ENCODE peak calls at places on chromosome 4, in nine cellular contexts. T is epithelial cell of esophagus; F is OCI-LY7; Z is NCI-H1694 treated with DMSO at 0.1 percent for 48 hours; K is T-helper 17 cell; R is lower leg skin; P is LoVo; Y is activated naive CD4-positive, alpha-beta T cell; J is activated T-cell treated with anti-CD3 and anti-CD28 coated beads, Interleukin-2, amount 50 U/mL, for 48 hours. L is an unnamed sample.
A peak's percentile ranks its signal among the peaks of the same experiment; 100 is the strongest.

GRCh38 chr4:158410272-158410671 is 111.4 kb upstream of the RXFP1 start:
- DNase-seq in Y (no peak), P (no peak), Z (no peak), K (no peak), R (no peak), F (no peak), T (peak; percentile 56), J (no peak), L (no peak)

GRCh38 chr4:107654694-107655093 is 65.3 kb downstream of the PAPSS1 start:
- DNase-seq in R (no peak), J (no peak), Y (no peak), T (peak; percentile 45), Z (no peak), F (no peak), P (no peak), K (no peak), L (peak; percentile 13)

GRCh38 chr4:17309567-17310268 is 202.2 kb downstream of the QDPR start:
- DNase-seq in F (no peak), Y (no peak), T (no peak), P (no peak), R (no peak), J (no peak), K (no peak), Z (no peak), L (no peak)

GRCh38 chr4:75338352-75338880 is 175.8 kb downstream of the RCHY1 start:
- DNase-seq in T (no peak), J (no peak), Y (no peak), K (no peak), P (no peak), R (no peak), F (no peak), Z (no peak), L (no peak)

GRCh38 chr4:121140712-121141111 is 23.4 kb downstream of the TNIP3 start:
- DNase-seq in K (no peak), J (no peak), Y (no peak), F (no peak), T (peak; percentile 8), R (no peak), P (peak; percentile 29), Z (no peak), L (no peak)

GRCh38 chr4:102627831-102628523 is 126.8 kb downstream of the NFKB1 start:
- DNase-seq in Y (no peak), F (no peak), R (no peak), T (peak; percentile 93), Z (no peak), K (no peak), J (peak; percentile 68), P (peak; percentile 52), L (no peak)

GRCh38 chr4:15665738-15666365 is 10.7 kb upstream of the FBXL5 start:
- DNase-seq in Z (no peak), R (no peak), T (peak; percentile 97), J (no peak), Y (no peak), P (peak; percentile 88), K (no peak), F (no peak), L (no peak)

GRCh38 chr4:97558204-97558804 is 585.0 kb downstream of the STPG2 start:
- DNase-seq in R (no peak), J (no peak), K (no peak), F (no peak), T (no peak), Y (no peak), P (no peak), Z (no peak), L (no peak)

GRCh38 chr4:187436251-187436650 is 559.3 kb upstream of the ZFP42 start:
- DNase-seq in P (no peak), J (no peak), T (no peak), Y (no peak), Z (no peak), R (no peak), K (no peak), F (no peak), L (no peak)

GRCh38 chr4:165378763-165379631 is at the start of gene CPE:
- DNase-seq in Y (peak; percentile 13), P (peak; percentile 49), T (peak; percentile 79), R (peak; percentile 39), F (no peak), J (peak; percentile 75), K (peak; percentile 18), Z (peak; percentile 74), L (peak; percentile 72)

GRCh38 chr4:96162631-96163030 is 322.7 kb downstream of the PDHA2 start:
- DNase-seq in F (no peak), K (no peak), T (no peak), Z (no peak), P (no peak), R (no peak), J (no peak), Y (no peak), L (no peak)

GRCh38 chr4:54658321-54659093 is 750 bp downstream of the KIT start:
- DNase-seq in Z (peak; percentile 20), J (peak; percentile 39), P (peak; percentile 55), Y (no peak), R (no peak), F (no peak), T (peak; percentile 12), K (no peak), L (peak; percentile 60)

GRCh38 chr4:105060628-105061027 is 86.0 kb upstream of the TET2 start:
- DNase-seq in F (no peak), J (no peak), Z (no peak), Y (no peak), P (no peak), K (no peak), R (no peak), T (peak; percentile 20), L (no peak)

GRCh38 chr4:185582651-185583400 is 47.5 kb upstream of the PDLIM3 start:
- DNase-seq in T (peak; percentile 15), P (no peak), Z (no peak), J (no peak), F (no peak), K (no peak), Y (no peak), R (no peak), L (no peak)

GRCh38 chr4:3231431-3231980 is 17.5 kb upstream of the MSANTD1 start:
- DNase-seq in R (no peak), J (no peak), Z (no peak), F (no peak), T (peak; percentile 31), Y (no peak), K (no peak), P (no peak), L (no peak)

GRCh38 chr4:26194764-26195163 is 126.0 kb upstream of the RBPJ start:
- DNase-seq in Y (no peak), K (no peak), Z (no peak), F (no peak), J (no peak), T (no peak), P (no peak), R (no peak), L (no peak)

GRCh38 chr4:27186710-27187109 is 326.1 kb downstream of the STIM2 start:
- DNase-seq in Y (no peak), K (no peak), R (no peak), P (no peak), J (no peak), T (no peak), Z (no peak), F (no peak), L (no peak)

L was measured in WTC11.